ENCODE peak calls at places on chromosomes 7 and 10, in four cellular contexts. One of them, this sample, is unnamed.

GRCh38 chr10:99981581-99982199 is 28.1 kb downstream of the DNMBP start:
- DNase-seq in Peyer's patch: no peak
- DNase-seq in SJSA1: no peak
- DNase-seq in IMR-90: no peak
- DNase-seq in this sample: no peak

GRCh38 chr7:140656548-140657515 is 15.9 kb upstream of the ADCK2 start:
- DNase-seq in Peyer's patch: peak
- DNase-seq in SJSA1: peak
- DNase-seq in IMR-90: peak
- DNase-seq in this sample: peak

GRCh38 chr7:92177362-92177761 is 1.6 kb downstream of the LRRD1 start:
- DNase-seq in Peyer's patch: no peak
- DNase-seq in SJSA1: no peak
- DNase-seq in IMR-90: peak
- DNase-seq in this sample: peak

GRCh38 chr7:117086788-117087187 is 133.5 kb downstream of the ST7 start:
- DNase-seq in Peyer's patch: no peak
- DNase-seq in SJSA1: no peak
- DNase-seq in IMR-90: no peak
- DNase-seq in this sample: no peak

GRCh38 chr7:77330169-77330882 is 85.8 kb downstream of the GSAP start:
- DNase-seq in Peyer's patch: no peak
- DNase-seq in SJSA1: peak
- DNase-seq in IMR-90: peak
- DNase-seq in this sample: no peak

GRCh38 chr10:30557884-30558283 is 71.7 kb downstream of the LYZL2 start:
- DNase-seq in Peyer's patch: no peak
- DNase-seq in SJSA1: no peak
- DNase-seq in IMR-90: peak
- DNase-seq in this sample: no peak

GRCh38 chr10:86613905-86614304 is 40.4 kb upstream of the OPN4 start:
- DNase-seq in Peyer's patch: no peak
- DNase-seq in SJSA1: no peak
- DNase-seq in IMR-90: peak
- DNase-seq in this sample: peak

GRCh38 chr7:92955081-92955480 is 118.7 kb upstream of the CDK6 start:
- DNase-seq in Peyer's patch: no peak
- DNase-seq in SJSA1: no peak
- DNase-seq in IMR-90: no peak
- DNase-seq in this sample: no peak

GRCh38 chr10:9302142-9302746 is 1247.8 kb downstream of the GATA3 start:
- DNase-seq in Peyer's patch: no peak
- DNase-seq in SJSA1: peak
- DNase-seq in IMR-90: peak
- DNase-seq in this sample: peak

GRCh38 chr7:100431286-100431735 is 1.7 kb downstream of the MEPCE start:
- DNase-seq in Peyer's patch: peak
- DNase-seq in SJSA1: no peak
- DNase-seq in IMR-90: no peak
- DNase-seq in this sample: no peak

GRCh38 chr7:130429019-130429418 is 11.8 kb downstream of the CEP41 start:
- DNase-seq in Peyer's patch: no peak
- DNase-seq in SJSA1: no peak
- DNase-seq in IMR-90: no peak
- DNase-seq in this sample: no peak

GRCh38 chr7:47584128-47584865 is 2.4 kb upstream of the TNS3 start:
- DNase-seq in Peyer's patch: no peak
- DNase-seq in SJSA1: peak
- DNase-seq in IMR-90: no peak
- DNase-seq in this sample: no peak

GRCh38 chr10:105605873-105606272 is 964.8 kb downstream of the SORCS3 start:
- DNase-seq in Peyer's patch: no peak
- DNase-seq in SJSA1: no peak
- DNase-seq in IMR-90: no peak
- DNase-seq in this sample: no peak

GRCh38 chr7:98956937-98957336 is 78.6 kb downstream of the TRRAP start:
- DNase-seq in Peyer's patch: no peak
- DNase-seq in SJSA1: no peak
- DNase-seq in IMR-90: no peak
- DNase-seq in this sample: no peak

GRCh38 chr10:16967000-16967865 is 150.0 kb upstream of the RSU1 start:
- DNase-seq in Peyer's patch: no peak
- DNase-seq in SJSA1: peak
- DNase-seq in IMR-90: peak
- DNase-seq in this sample: no peak

GRCh38 chr7:78734626-78735025 is 718.8 kb downstream of the MAGI2 start:
- DNase-seq in Peyer's patch: no peak
- DNase-seq in SJSA1: no peak
- DNase-seq in IMR-90: no peak
- DNase-seq in this sample: peak

GRCh38 chr10:110701618-110701971 is 57.5 kb downstream of the RBM20 start:
- DNase-seq in Peyer's patch: no peak
- DNase-seq in SJSA1: no peak
- DNase-seq in IMR-90: no peak
- DNase-seq in this sample: no peak

GRCh38 chr7:140232959-140233649 is 56.3 kb upstream of the KDM7A start:
- DNase-seq in Peyer's patch: no peak
- DNase-seq in SJSA1: no peak
- DNase-seq in IMR-90: no peak
- DNase-seq in this sample: no peak

GRCh38 chr10:131812736-131813604 is 87.8 kb upstream of the PPP2R2D start:
- DNase-seq in Peyer's patch: no peak
- DNase-seq in SJSA1: no peak
- DNase-seq in IMR-90: no peak
- DNase-seq in this sample: no peak

GRCh38 chr7:130227883-130228575 is 20.4 kb downstream of the SSMEM1 start:
- DNase-seq in Peyer's patch: no peak
- DNase-seq in SJSA1: no peak
- DNase-seq in IMR-90: no peak
- DNase-seq in this sample: no peak

GRCh38 chr10:21985541-21985940 is 18.0 kb downstream of the DNAJC1 start:
- DNase-seq in Peyer's patch: no peak
- DNase-seq in SJSA1: no peak
- DNase-seq in IMR-90: peak
- DNase-seq in this sample: no peak

GRCh38 chr10:14953452-14954000 is 370 bp downstream of the DCLRE1C start:
- DNase-seq in Peyer's patch: peak
- DNase-seq in SJSA1: peak
- DNase-seq in IMR-90: peak
- DNase-seq in this sample: no peak

GRCh38 chr7:351256-351655 is 61.3 kb downstream of the FOXL3 start:
- DNase-seq in Peyer's patch: peak
- DNase-seq in SJSA1: no peak
- DNase-seq in IMR-90: no peak
- DNase-seq in this sample: no peak

GRCh38 chr10:65791979-65792378 is 1133.9 kb upstream of the LRRTM3 start:
- DNase-seq in Peyer's patch: no peak
- DNase-seq in SJSA1: no peak
- DNase-seq in IMR-90: no peak
- DNase-seq in this sample: no peak

GRCh38 chr10:51341216-51341615 is 266.9 kb downstream of the PRKG1 start:
- DNase-seq in Peyer's patch: no peak
- DNase-seq in SJSA1: no peak
- DNase-seq in IMR-90: no peak
- DNase-seq in this sample: peak

GRCh38 chr10:72756674-72757385 is 64.9 kb downstream of the MCU start:
- DNase-seq in Peyer's patch: no peak
- DNase-seq in SJSA1: no peak
- DNase-seq in IMR-90: peak
- DNase-seq in this sample: no peak

GRCh38 chr10:69215405-69216176 is 4.5 kb upstream of the HKDC1 start:
- DNase-seq in Peyer's patch: no peak
- DNase-seq in SJSA1: no peak
- DNase-seq in IMR-90: no peak
- DNase-seq in this sample: no peak

GRCh38 chr7:96481831-96482230 is 159.9 kb upstream of the SLC25A13 start:
- DNase-seq in Peyer's patch: no peak
- DNase-seq in SJSA1: no peak
- DNase-seq in IMR-90: peak
- DNase-seq in this sample: no peak

GRCh38 chr10:5776881-5777197 is 36.4 kb downstream of the GDI2 start:
- DNase-seq in Peyer's patch: no peak
- DNase-seq in SJSA1: no peak
- DNase-seq in IMR-90: peak
- DNase-seq in this sample: peak

GRCh38 chr10:133196936-133197758 is 32.9 kb upstream of the UTF1 start:
- DNase-seq in Peyer's patch: no peak
- DNase-seq in SJSA1: no peak
- DNase-seq in IMR-90: no peak
- DNase-seq in this sample: no peak

GRCh38 chr7:70356324-70356797 is 758.1 kb downstream of the AUTS2 start:
- DNase-seq in Peyer's patch: no peak
- DNase-seq in SJSA1: no peak
- DNase-seq in IMR-90: no peak
- DNase-seq in this sample: no peak

GRCh38 chr10:6218692-6219493 is 16.2 kb downstream of the PFKFB3 start:
- DNase-seq in Peyer's patch: no peak
- DNase-seq in SJSA1: peak
- DNase-seq in IMR-90: peak
- DNase-seq in this sample: peak

GRCh38 chr7:82542665-82543064 is 99.1 kb upstream of the CACNA2D1 start:
- DNase-seq in Peyer's patch: no peak
- DNase-seq in SJSA1: no peak
- DNase-seq in IMR-90: peak
- DNase-seq in this sample: peak

GRCh38 chr7:138962561-138963270 is 18.5 kb downstream of the KIAA1549 start:
- DNase-seq in Peyer's patch: peak
- DNase-seq in SJSA1: no peak
- DNase-seq in IMR-90: no peak
- DNase-seq in this sample: no peak

GRCh38 chr10:79180619-79181221 is 112.0 kb downstream of the ZMIZ1 start:
- DNase-seq in Peyer's patch: no peak
- DNase-seq in SJSA1: no peak
- DNase-seq in IMR-90: no peak
- DNase-seq in this sample: no peak
- H3K27ac ChIP-seq in Peyer's patch: peak
- H3K27ac ChIP-seq in SJSA1: peak
- H3K27ac ChIP-seq in IMR-90: peak
- H3K27ac ChIP-seq in this sample: no peak

DNA sequence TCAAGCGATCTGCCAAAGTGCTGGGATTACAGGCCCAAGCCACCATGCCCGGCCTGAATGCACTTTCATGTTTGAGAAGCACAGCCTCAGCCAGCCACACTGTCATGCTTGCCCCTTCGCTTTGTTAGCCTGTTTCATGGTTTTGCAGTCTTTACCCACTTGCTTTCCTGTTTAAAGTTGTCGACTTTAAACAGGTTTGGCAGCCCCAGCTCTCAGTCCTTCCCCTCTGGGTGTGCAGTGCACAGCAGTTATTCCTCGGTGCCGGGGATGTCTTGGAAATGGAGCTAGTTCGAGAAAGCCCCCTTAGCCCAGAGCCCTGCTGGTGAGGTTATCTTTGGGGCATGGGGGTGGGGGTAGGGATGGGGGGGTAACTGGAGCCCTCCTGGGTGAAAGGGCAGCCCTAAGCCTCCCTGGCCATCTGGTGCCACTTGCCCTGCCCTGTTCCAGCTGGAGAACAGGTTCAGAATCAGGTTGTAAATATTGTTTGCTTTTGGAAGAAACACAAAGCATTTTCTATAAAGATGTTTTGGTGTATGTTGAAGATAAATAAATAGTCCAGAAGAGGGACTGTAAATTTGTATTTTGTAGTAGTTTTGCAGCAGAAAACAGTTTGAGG is 14.8 kb downstream of the TSPAN14 start:
- DNase-seq in Peyer's patch: peak
- DNase-seq in SJSA1: no peak
- DNase-seq in IMR-90: no peak
- DNase-seq in this sample: no peak
- H3K27ac ChIP-seq in Peyer's patch: peak
- H3K27ac ChIP-seq in SJSA1: no peak
- H3K27ac ChIP-seq in IMR-90: no peak
- H3K27ac ChIP-seq in this sample: peak

GRCh38 chr10:124722812-124723783 is 21.1 kb downstream of the FAM53B start:
- DNase-seq in Peyer's patch: peak
- DNase-seq in SJSA1: no peak
- DNase-seq in IMR-90: no peak
- DNase-seq in this sample: no peak
- H3K27ac ChIP-seq in Peyer's patch: peak
- H3K27ac ChIP-seq in SJSA1: no peak
- H3K27ac ChIP-seq in IMR-90: no peak
- H3K27ac ChIP-seq in this sample: peak

DNA sequence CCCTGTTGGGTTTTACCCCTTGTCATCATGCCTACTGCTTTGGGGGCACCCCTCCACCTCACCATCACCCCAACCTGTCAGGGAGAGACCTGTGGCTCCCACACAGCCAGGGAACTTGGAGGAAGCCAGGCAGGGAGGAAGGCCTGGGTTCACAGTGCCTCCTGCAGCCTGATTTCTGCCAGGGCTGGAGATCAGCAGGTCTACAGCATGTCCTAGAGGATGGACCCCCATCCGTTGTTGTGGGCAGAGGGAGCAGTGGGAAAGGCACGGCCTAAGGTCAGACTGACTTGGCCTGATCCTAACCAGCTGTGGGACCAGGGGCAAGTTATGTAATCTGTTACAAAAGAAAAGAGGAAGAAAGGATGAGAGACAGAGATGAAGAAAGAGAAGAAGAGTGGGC is 28.2 kb downstream of the ZCCHC24 start:
- DNase-seq in Peyer's patch: no peak
- DNase-seq in SJSA1: no peak
- DNase-seq in IMR-90: no peak
- DNase-seq in this sample: no peak
- H3K27ac ChIP-seq in Peyer's patch: no peak
- H3K27ac ChIP-seq in SJSA1: no peak
- H3K27ac ChIP-seq in IMR-90: no peak
- H3K27ac ChIP-seq in this sample: no peak

GRCh38 chr10:96960872-96961271 is 128.8 kb downstream of the LCOR start:
- DNase-seq in Peyer's patch: no peak
- DNase-seq in SJSA1: no peak
- DNase-seq in IMR-90: peak
- DNase-seq in this sample: no peak
- H3K27ac ChIP-seq in Peyer's patch: no peak
- H3K27ac ChIP-seq in SJSA1: no peak
- H3K27ac ChIP-seq in IMR-90: no peak
- H3K27ac ChIP-seq in this sample: no peak

DNA sequence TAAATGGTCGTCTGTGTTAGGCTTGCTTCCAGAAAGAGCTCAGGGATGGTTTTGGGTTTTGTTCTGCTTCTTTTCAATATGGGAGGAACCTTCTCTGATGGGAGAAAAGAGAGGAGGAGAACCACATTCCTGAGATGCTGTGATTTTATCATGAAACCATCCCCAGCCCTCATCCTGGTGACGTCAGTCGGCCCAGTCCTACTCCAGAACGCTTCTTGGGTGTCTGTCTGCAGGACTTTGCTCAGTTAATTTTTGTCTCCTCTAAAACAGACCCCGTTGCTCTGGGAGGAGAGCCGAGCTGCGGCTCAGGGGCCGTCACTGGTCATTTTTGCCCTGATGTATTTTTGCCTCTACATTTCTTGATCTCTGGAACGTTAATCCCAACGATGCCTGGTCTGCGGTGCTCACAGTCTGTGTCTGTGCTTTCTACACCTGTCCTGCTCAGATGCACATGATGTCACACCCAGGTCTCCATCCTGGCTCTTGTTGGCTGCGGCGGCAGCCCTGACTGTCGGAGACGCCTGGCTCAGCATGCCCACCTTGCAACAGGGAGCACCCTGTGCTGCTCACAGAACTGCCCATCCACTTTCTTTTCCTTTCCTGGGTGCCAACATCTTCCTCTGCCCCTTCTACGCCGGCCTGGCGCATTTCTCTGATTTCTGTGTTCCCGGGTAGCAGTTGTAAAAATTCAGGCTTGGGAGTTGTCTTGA is 106.0 kb downstream of the CUX1 start:
- DNase-seq in Peyer's patch: no peak
- DNase-seq in SJSA1: peak
- DNase-seq in IMR-90: peak
- DNase-seq in this sample: no peak
- H3K27ac ChIP-seq in Peyer's patch: peak
- H3K27ac ChIP-seq in SJSA1: peak
- H3K27ac ChIP-seq in IMR-90: no peak
- H3K27ac ChIP-seq in this sample: no peak

This sample was measured in foreskin keratinocyte.